ENCODE peak calls at places on chromosomes 7 and 10, in ten cellular contexts. P is GM06990, J is MM.1S, R is brain microvascular endothelial cell, W is psoas muscle, Q is dorsolateral prefrontal cortex, C is A549, S is AG10803, B is pancreas, N is kidney epithelial cell. H is an unnamed sample.

GRCh38 chr10:6064119-6064518 is 2.0 kb upstream of the IL2RA start:
- DNase-seq in B (no peak), R (no peak), Q (no peak), S (no peak), P (no peak), W (no peak), N (no peak), C (no peak), J (no peak), H (no peak)

GRCh38 chr7:88091988-88092675 is 127.7 kb downstream of the SRI start:
- DNase-seq in C (no peak), P (no peak), S (no peak), J (no peak), W (no peak), N (no peak), Q (no peak), R (no peak), B (no peak), H (no peak)

GRCh38 chr7:32670105-32670504 is 174.8 kb downstream of the AVL9 start:
- DNase-seq in R (peak), J (no peak), N (peak), P (no peak), B (no peak), C (peak), S (peak), Q (no peak), W (no peak), H (no peak)

GRCh38 chr7:128347573-128348147 is 4.0 kb upstream of the RBM28 start:
- DNase-seq in R (peak), W (peak), B (no peak), Q (peak), C (peak), S (peak), N (no peak), J (peak), P (no peak), H (no peak)

GRCh38 chr7:44852590-44852989 is 4.7 kb upstream of the H2AZ2 start:
- DNase-seq in R (no peak), P (no peak), N (no peak), C (no peak), J (no peak), W (no peak), S (no peak), Q (no peak), B (no peak), H (no peak)

GRCh38 chr7:1434891-1435670 is 24.2 kb downstream of the MICALL2 start:
- DNase-seq in R (no peak), N (no peak), P (no peak), Q (no peak), S (no peak), W (no peak), B (no peak), C (no peak), J (no peak), H (no peak)

GRCh38 chr10:110326351-110327032 is 21.8 kb upstream of the SMNDC1 start:
- DNase-seq in W (no peak), Q (no peak), P (no peak), B (no peak), R (peak), S (peak), J (no peak), N (peak), C (no peak), H (no peak)

GRCh38 chr10:29603516-29603915 is 31.3 kb downstream of the SVIL start:
- DNase-seq in J (no peak), C (no peak), S (no peak), N (no peak), W (no peak), P (no peak), R (no peak), B (no peak), Q (no peak), H (no peak)

GRCh38 chr7:106421181-106421762 is 136.5 kb upstream of the NAMPT start:
- DNase-seq in Q (no peak), R (peak), N (no peak), C (no peak), J (no peak), S (peak), B (peak), P (no peak), W (peak), H (no peak)

GRCh38 chr7:79282882-79283602 is 170.4 kb downstream of the MAGI2 start:
- DNase-seq in R (peak), J (no peak), S (peak), W (no peak), C (peak), Q (no peak), N (peak), B (no peak), P (no peak), H (no peak)

GRCh38 chr10:71748671-71749191 is 24.6 kb downstream of the VSIR start:
- DNase-seq in N (no peak), Q (peak), S (no peak), P (peak), B (no peak), R (no peak), J (peak), C (no peak), W (peak), H (peak)

GRCh38 chr10:71750124-71750841 is 23.0 kb downstream of the VSIR start:
- DNase-seq in C (no peak), R (no peak), B (no peak), S (no peak), N (no peak), J (no peak), P (no peak), W (peak), Q (no peak), H (no peak)

GRCh38 chr10:71750986-71751385 is 22.3 kb downstream of the VSIR start:
- DNase-seq in C (no peak), S (no peak), Q (no peak), P (no peak), J (no peak), B (no peak), N (no peak), W (no peak), R (no peak), H (no peak)

GRCh38 chr10:71747808-71748523 is 25.4 kb downstream of the VSIR start:
- DNase-seq in P (peak), R (no peak), J (no peak), S (no peak), C (no peak), W (peak), Q (no peak), N (no peak), B (no peak), H (peak)

DNA sequence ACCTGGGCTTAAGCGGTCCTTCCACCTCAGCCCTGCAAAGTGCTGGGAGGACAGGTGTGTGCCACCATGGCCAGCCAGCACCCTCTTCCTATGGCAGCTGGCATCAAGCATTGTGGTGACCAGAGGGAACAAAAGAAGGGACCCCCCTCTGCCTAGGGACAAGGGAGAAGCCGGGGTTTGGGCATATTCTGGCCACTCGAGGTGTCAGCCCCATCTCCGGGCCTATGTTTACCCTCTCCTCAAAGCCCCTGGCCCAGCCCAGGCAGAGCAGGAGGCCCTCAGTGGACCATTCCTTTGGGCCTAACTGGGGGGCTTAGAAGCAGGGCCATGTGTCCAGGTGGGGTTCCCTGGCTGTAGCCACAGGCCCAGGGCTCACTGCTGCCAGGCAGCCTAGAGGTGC is 23.9 kb downstream of the VSIR start:
- DNase-seq in C (no peak), R (no peak), S (no peak), Q (no peak), B (no peak), J (no peak), N (no peak), W (peak), P (no peak), H (no peak)
- H3K4me3 ChIP-seq in C (no peak), R (no peak), S (no peak), Q (no peak), B (no peak), J (no peak), N (no peak), W (no peak), P (no peak), H (peak)

GRCh38 chr10:70575874-70576802 is 26.4 kb downstream of the PRF1 start:
- DNase-seq in P (peak), B (peak), R (peak), C (peak), Q (no peak), N (peak), J (peak), W (peak), S (peak), H (peak)
- H3K4me3 ChIP-seq in P (no peak), B (no peak), R (no peak), C (no peak), Q (no peak), N (no peak), J (peak), W (no peak), S (no peak), H (no peak)

DNA sequence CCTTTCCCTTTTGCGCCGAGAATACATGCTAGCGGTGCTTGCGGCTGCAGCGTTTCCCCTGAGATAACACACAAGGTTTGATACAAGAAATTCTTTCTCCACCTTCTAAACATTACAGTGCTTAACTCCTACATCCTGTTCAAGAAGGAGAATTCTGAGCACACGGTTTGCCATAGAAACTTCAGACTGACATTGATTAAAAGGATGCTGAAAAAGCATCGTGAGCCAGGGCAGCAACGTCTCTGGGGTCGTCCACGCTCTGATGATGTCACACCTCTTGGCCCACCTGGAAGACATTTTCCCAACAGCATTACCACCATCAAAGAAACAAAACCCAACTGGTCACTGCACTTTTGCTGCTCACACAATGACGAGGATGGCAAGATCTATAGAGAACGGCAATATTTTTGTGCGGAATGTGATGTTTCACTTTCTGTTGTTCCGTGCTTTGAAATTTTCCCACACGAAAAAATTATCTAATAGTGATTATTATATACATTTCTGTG is 26.9 kb upstream of the PRSS1 start:
- DNase-seq in N (no peak), W (no peak), J (peak), Q (no peak), P (no peak), C (no peak), R (no peak), B (no peak), S (no peak), H (peak)
- H3K4me3 ChIP-seq in N (no peak), W (no peak), J (peak), Q (no peak), P (no peak), C (no peak), R (no peak), B (no peak), S (no peak), H (peak)

DNA sequence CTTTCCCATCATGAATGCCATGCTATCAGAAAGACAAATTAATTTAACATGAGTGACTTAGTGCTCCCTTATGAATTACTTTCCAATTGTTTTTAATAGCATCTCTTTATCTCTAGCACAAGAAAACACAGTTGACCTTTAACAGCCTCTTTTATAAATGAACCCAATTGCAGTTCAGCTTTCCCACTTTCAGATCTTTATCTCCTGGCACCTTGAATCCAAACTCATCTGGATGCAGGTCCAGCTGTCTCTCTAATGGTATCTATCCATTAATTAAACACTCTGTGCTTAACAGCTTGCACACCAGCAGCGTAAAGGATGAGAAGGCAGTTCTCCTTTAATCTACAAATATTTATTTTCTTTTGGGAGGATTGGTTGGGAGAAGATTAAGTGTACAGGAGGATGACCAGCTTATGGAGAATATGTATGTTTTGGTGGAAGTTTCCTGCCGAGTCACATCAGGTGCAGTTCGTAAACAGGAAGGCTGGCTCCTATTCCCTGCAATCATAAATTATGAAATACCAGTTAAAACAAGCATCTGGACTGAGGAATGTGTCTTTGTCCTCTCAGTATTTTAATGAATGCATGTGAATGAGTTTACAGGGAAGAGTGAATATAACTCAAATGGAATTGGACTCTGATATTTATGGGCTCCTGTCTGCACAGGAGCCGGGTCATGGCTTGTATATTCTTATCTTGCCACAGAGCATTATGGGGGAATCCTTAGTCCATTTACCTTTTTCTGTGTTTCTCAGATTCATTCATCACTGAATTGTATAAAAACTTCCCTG is 232.7 kb downstream of the PHF14 start:
- DNase-seq in R (no peak), C (no peak), P (no peak), W (no peak), B (no peak), S (no peak), Q (no peak), N (no peak), J (no peak), H (no peak)
- H3K4me3 ChIP-seq in R (no peak), C (no peak), P (no peak), W (no peak), B (no peak), S (no peak), Q (no peak), N (no peak), J (no peak), H (no peak)

DNA sequence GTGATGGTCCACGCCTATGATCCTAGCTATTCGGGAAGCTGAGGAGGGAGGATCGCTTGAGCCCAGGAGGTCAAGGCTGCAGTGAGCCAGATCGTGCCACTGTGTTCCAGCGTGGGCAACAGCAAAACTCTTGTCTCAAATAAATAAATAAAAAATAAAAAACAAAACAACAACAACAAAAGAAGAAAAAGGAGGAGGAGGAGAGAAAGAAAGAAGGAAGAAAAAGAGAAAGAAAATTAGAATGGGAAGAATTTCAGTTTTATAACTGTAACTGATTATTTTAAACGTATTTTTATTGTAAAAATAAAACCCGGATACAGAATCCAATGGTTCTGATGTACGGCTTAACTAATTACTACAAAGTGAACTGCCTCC is 37.2 kb upstream of the PSAP start:
- DNase-seq in J (no peak), Q (no peak), S (no peak), N (no peak), P (no peak), W (no peak), C (no peak), R (no peak), B (no peak), H (no peak)
- H3K4me3 ChIP-seq in J (peak), Q (peak), S (peak), N (no peak), P (peak), W (peak), C (peak), R (peak), B (no peak), H (peak)

DNA sequence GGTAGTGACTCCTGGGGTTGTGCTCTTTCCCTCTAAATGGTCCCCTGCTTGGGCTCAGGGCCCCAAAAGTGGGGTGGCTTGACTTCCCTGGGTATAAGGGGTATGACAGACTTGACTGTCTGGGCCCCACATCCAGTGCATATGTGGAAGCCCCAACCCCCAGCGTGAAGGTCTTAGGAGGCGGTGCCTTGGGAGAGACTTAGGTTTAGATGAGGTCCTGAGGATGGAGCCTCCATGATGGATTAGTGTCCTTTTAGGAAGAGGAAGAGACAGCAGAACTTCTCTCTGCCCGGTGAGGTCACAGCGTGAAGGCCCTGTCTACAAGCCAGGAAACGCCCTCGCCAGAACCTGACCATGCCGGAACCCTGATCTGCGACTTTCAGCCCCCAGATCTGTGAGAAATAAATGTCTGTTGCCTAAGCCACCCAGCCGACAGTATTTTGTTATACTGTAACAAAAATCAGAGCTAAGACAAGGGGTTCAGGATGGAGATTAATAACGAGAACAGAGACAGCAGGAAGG is 23.8 kb downstream of the PODXL start:
- DNase-seq in N (no peak), S (no peak), Q (no peak), R (no peak), C (no peak), B (no peak), W (no peak), P (no peak), J (no peak), H (no peak)
- H3K4me3 ChIP-seq in N (no peak), S (no peak), Q (no peak), R (no peak), C (no peak), B (no peak), W (no peak), P (no peak), J (no peak), H (no peak)

DNA sequence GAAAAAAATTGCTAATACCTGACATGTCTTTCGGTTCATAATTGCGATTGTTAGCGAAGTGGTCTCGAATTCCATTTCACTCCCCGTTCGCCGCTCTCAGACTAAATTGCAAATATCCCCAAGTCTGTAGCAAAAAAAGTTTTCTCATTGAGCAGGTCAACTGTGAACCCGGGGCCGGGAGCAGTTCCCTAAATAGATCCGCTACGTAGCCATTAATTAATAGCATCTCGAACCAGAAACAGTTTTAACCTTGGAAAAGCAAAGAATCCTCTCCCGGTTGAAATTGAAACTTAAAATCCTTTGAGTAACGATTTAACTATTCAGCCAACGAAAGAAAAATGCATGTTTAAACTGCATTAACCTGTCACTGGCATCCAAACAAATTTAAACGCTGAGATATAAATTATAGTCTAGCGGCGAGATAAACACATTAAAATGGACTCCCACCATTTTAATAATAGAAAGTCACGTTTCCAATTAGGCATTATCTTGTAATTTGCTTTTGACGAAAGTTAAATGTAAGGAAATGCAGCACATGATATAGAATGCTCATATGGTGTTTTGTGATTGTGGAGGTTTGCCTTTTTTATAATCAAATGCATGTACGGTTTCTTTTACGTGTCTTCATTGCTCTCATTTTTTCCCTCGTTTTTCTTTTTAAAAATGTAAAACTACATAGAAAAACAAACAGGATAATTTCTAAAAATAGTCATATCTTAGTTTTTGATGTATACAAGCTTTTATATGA is 692 bp upstream of the KLF14 start:
- DNase-seq in P (no peak), S (no peak), W (no peak), Q (no peak), C (no peak), R (no peak), N (no peak), J (peak), B (no peak), H (no peak)
- H3K4me3 ChIP-seq in P (peak), S (peak), W (peak), Q (peak), C (peak), R (peak), N (peak), J (peak), B (peak), H (peak)

GRCh38 chr10:113382691-113383090 is 170.2 kb upstream of the HABP2 start:
- DNase-seq in S (peak), J (no peak), N (no peak), Q (no peak), P (no peak), C (no peak), R (no peak), B (no peak), W (no peak), H (no peak)
- H3K4me3 ChIP-seq in S (peak), J (peak), N (no peak), Q (no peak), P (no peak), C (no peak), R (no peak), B (no peak), W (no peak), H (no peak)